ENCODE peak calls at places on chromosomes 2 and 18, in nine cellular contexts. N is GM12878, O is K562, U is A549, Z is HL-60, A is HepG2, I is SK-N-SH, W is GM23338, P is Panc1. G is an unnamed sample.

GRCh38 chr2:199488772-199489400 is 31.1 kb upstream of the SATB2 start:
- DNase-seq in I (peak), U (peak), P (no peak), O (peak), N (no peak), A (peak), W (peak), Z (peak), G (peak)

GRCh38 chr2:237482485-237482884 is 4.6 kb upstream of the MLPH start:
- DNase-seq in W (no peak), A (peak), Z (no peak), P (no peak), I (peak), N (no peak), O (no peak), U (peak), G (no peak)

GRCh38 chr2:54386993-54387590 is 69.0 kb upstream of the SPTBN1 start:
- DNase-seq in P (no peak), Z (no peak), W (no peak), A (no peak), N (no peak), O (no peak), U (no peak), I (no peak), G (no peak)

GRCh38 chr2:40488927-40489677 is 37.2 kb upstream of the SLC8A1 start:
- DNase-seq in A (no peak), P (no peak), N (no peak), O (no peak), I (no peak), U (no peak), Z (peak), W (no peak), G (no peak)

GRCh38 chr2:132374551-132374950 is 42.1 kb upstream of the GPR39 start:
- DNase-seq in A (no peak), U (no peak), I (no peak), Z (no peak), O (no peak), W (no peak), N (no peak), P (no peak), G (no peak)

GRCh38 chr2:218996937-218997336 is 3.7 kb upstream of the CRYBA2 start:
- DNase-seq in N (no peak), Z (no peak), P (no peak), A (no peak), U (no peak), I (peak), W (no peak), O (no peak), G (no peak)

GRCh38 chr2:30252723-30253688 is 21.7 kb downstream of the LBH start:
- DNase-seq in Z (peak), P (no peak), N (no peak), W (no peak), O (peak), U (peak), I (no peak), A (no peak), G (no peak)

GRCh38 chr2:39512434-39512935 is 75.4 kb upstream of the MAP4K3 start:
- DNase-seq in W (no peak), A (no peak), O (no peak), I (no peak), U (no peak), Z (no peak), N (no peak), P (no peak), G (no peak)

GRCh38 chr2:18566145-18566544 is 5.7 kb upstream of the RDH14 start:
- DNase-seq in A (peak), W (no peak), O (no peak), I (no peak), P (no peak), U (no peak), Z (no peak), N (no peak), G (no peak)

GRCh38 chr2:142819411-142819810 is 58.1 kb upstream of the KYNU start:
- DNase-seq in O (no peak), Z (no peak), N (no peak), P (no peak), U (no peak), W (no peak), I (no peak), A (no peak), G (no peak)

GRCh38 chr18:14999085-14999975 is 251.4 kb downstream of the ANKRD30B start:
- DNase-seq in O (no peak), Z (no peak), I (no peak), A (no peak), N (no peak), W (no peak), U (no peak), P (no peak), G (no peak)

DNA sequence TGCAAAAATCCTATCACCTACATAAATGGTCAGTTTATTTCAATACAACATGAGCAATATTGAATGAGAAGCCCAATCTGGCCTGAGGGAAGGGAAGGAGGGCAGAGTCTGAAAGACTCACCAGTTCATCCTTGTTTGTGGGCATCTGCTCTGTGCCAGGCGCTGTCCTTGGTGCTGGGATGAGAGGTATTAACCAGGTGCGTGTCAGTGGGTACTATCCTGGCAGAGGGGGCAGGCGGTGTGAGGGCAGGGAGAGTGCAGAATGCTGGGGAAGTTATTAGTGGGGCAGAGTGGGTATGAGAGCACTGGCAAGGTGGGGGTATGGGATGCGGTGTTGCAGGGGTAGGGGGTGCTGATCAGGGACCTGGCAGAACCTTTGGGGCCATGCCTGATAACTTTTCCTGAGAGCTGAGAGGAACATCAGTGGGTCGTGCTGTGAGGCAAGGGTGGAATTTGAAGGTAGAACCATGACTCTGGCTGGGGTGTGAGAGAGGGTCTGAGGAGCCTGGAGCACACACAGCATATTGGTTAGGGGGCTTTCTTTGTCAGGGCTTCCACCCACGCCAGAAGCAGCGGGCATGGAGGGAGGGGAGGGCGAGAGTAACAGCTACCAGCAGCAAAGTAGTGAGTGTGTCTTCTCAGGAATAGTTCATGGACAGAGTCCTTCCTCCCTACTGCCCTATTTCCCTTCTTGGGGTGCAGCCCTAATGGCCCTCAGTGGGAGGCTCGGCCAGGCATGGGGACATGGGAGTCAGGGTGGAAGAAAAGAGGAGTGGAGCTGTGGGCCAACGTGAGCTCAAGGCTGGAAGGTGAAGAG is 290.7 kb downstream of the CYP26B1 start:
- DNase-seq in W (peak), O (no peak), N (no peak), I (no peak), P (no peak), A (no peak), U (peak), Z (no peak), G (no peak)
- TF ChIP-seq REST in W (peak), O (peak), N (peak), I (peak), P (peak), A (peak), U (peak), Z (peak), G (peak)

GRCh38 chr18:44839239-44839666 is 158.6 kb downstream of the SETBP1 start:
- DNase-seq in A (no peak), U (peak), O (peak), P (no peak), W (peak), I (no peak), N (peak), Z (peak), G (no peak)
- TF ChIP-seq REST in A (no peak), U (no peak), O (no peak), P (no peak), W (no peak), I (no peak), N (no peak), Z (peak), G (no peak)

DNA sequence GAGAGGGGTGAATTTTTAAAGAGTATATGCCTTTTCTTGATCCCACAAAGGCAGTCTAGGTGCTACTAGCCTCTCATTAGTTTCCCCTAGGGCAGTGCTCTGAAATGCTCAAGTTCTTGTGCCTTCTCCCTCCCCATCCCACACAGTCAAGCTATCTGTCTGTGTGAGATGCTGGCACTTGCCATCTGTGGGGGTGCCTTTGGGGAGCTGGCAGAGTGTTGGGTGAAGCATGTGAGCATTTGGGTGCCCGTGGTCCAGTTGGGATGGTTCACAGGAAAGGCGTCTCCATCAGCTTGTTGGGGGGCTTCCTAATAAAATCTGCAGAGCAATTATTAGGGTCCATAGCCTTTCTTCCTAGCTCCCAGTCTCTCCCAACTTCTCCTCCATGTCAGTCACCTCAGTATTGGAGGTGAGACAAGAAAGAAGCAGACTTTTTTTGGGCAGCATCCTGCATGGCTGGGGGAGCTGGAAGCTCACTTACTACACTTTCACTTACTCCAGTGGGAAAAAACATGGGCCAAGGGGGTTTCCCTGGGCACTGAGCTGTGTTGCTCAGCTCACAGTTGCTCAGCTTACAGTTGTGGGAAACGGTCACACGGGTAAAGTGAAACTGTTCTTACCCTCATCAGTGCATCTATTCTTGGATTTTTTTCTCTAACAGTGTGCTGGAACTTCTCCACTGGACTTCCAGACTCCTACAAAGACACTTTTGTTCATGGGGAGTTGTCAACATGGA is 29.3 kb downstream of the COLEC11 start:
- DNase-seq in O (no peak), W (no peak), I (no peak), P (no peak), A (no peak), Z (no peak), U (no peak), N (peak), G (no peak)
- TF ChIP-seq REST in O (no peak), W (no peak), I (no peak), P (no peak), A (no peak), Z (no peak), U (no peak), N (no peak), G (no peak)

GRCh38 chr2:241769819-241770184 is 6.8 kb upstream of the GAL3ST2 start:
- DNase-seq in Z (no peak), N (no peak), P (no peak), W (no peak), U (no peak), A (no peak), I (peak), O (no peak), G (no peak)

GRCh38 chr2:241770185-241770935 is 6.3 kb upstream of the GAL3ST2 start:
- DNase-seq in N (no peak), I (peak), Z (no peak), U (no peak), W (no peak), A (peak), O (no peak), P (no peak), G (no peak)

GRCh38 chr2:241768251-241768711 is 8.3 kb upstream of the GAL3ST2 start:
- DNase-seq in I (peak), P (no peak), O (no peak), A (no peak), N (no peak), Z (no peak), W (no peak), U (no peak), G (no peak)

GRCh38 chr2:241768850-241769249 is 7.8 kb upstream of the GAL3ST2 start:
- DNase-seq in N (no peak), O (no peak), I (peak), A (no peak), U (no peak), W (no peak), P (no peak), Z (no peak), G (no peak)

GRCh38 chr2:241767464-241768250 is 9.0 kb upstream of the GAL3ST2 start:
- DNase-seq in A (no peak), I (peak), N (no peak), Z (no peak), O (no peak), U (no peak), P (no peak), W (no peak), G (no peak)
- TF ChIP-seq REST in A (no peak), I (no peak), N (no peak), Z (no peak), O (no peak), U (no peak), P (no peak), W (no peak), G (no peak)

DNA sequence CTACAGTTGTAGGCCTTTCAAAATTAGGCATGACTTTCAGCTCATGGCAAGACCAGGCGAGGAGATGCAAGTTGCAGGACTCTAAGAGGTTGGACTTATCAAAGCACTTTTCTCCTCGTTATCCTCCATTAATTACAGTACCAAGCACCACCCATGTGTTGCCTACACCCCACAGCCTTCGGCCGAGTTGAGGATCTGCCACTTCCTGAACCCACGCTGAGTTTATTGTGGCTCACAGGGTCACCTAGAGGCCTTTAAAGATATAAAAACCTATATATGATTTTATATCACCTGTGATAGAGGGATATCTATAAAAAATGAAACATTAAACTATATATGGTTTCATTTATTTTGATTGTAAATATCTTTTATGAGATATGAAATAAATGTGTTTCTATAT is 2.6 kb downstream of the UGT1A10 start:
- DNase-seq in U (no peak), I (no peak), A (no peak), P (no peak), Z (no peak), W (no peak), O (no peak), N (no peak), G (no peak)
- TF ChIP-seq REST in U (no peak), I (no peak), A (no peak), P (no peak), Z (no peak), W (no peak), O (no peak), N (no peak), G (no peak)

GRCh38 chr18:8948471-8949149 is 153.9 kb upstream of the NDUFV2 start:
- DNase-seq in W (no peak), I (no peak), Z (no peak), N (no peak), P (no peak), A (no peak), O (no peak), U (peak), G (no peak)
- TF ChIP-seq REST in W (no peak), I (peak), Z (no peak), N (no peak), P (no peak), A (no peak), O (no peak), U (no peak), G (no peak)

DNA sequence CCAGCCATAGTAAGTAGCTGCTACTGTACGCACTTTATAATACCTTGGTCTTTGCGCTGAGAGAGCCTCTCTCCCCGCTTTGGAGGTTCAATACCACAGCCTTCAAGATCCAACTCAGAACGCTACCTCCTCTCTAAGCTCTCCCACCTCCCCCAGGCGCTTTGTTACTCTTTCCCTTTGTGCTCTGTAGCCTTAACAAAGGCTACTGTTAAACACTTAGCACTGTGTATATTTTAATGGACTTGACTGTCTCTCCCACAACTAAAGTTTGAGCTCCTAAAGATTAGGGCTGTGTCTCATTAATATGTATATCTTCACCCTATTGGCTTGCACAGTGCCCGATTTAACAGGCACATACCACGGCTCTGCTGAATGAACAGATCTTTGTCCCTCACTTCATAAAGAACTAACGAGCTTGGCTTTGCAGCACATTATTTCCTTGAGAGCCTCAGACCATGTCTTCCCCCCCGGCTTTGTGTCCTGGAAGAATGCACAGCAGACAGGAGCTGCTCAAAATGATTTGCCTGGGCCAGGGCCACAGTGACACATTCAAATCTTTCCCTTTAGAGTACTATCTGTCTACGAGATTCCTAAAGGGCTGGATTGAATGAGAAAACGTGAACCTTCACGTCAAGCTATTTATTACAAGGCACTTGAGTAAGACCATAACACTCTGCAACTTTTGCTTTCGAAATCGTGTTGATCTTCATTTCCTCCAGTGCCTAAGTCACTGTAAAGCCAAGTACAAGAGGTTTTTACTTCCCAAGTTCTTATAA is 22.1 kb downstream of the ABHD3 start:
- DNase-seq in Z (peak), A (no peak), O (no peak), W (peak), U (no peak), P (no peak), N (peak), I (no peak), G (no peak)
- TF ChIP-seq REST in Z (no peak), A (no peak), O (no peak), W (no peak), U (no peak), P (no peak), N (no peak), I (no peak), G (no peak)

GRCh38 chr2:102368461-102369109 is 13.0 kb downstream of the IL18R1 start:
- DNase-seq in I (no peak), Z (no peak), A (no peak), W (no peak), O (no peak), N (no peak), P (no peak), U (no peak), G (no peak)

GRCh38 chr2:102369866-102370265 is 14.3 kb downstream of the IL18R1 start:
- DNase-seq in W (no peak), Z (no peak), O (no peak), I (no peak), U (no peak), N (no peak), A (no peak), P (no peak), G (no peak)

GRCh38 chr2:102367331-102367971 is 11.9 kb downstream of the IL18R1 start:
- DNase-seq in O (no peak), U (no peak), W (no peak), N (peak), I (no peak), A (no peak), P (no peak), Z (no peak), G (no peak)

GRCh38 chr2:102365763-102366162 is 10.2 kb downstream of the IL18R1 start:
- DNase-seq in O (no peak), W (no peak), U (no peak), I (no peak), A (no peak), Z (no peak), P (no peak), N (no peak), G (no peak)

GRCh38 chr2:102366406-102367112 is 11.0 kb downstream of the IL18R1 start:
- DNase-seq in N (peak), Z (no peak), P (no peak), W (no peak), U (no peak), O (no peak), A (no peak), I (no peak), G (no peak)
- TF ChIP-seq REST in N (no peak), Z (no peak), P (no peak), W (no peak), U (no peak), O (no peak), A (no peak), I (no peak), G (no peak)

G was measured in HCT116.